ENCODE peak calls at places on chromosomes 2 and 18, in seven cellular contexts. O, I, X, N, E, H and F are unnamed samples. For H3K4me1, the result is how much of the 10 kb centered on the place peaks cover.

GRCh38 chr18:78607221-78607620 is 372.4 kb upstream of the SALL3 start:
- DNase-seq in O (no peak), I (no peak), X (no peak), N (no peak), E (no peak), H (no peak), F (no peak)

GRCh38 chr18:47253101-47253654 is 1.7 kb upstream of the SKOR2 start:
- DNase-seq in O (no peak), I (no peak), X (peak), N (no peak), E (no peak), H (no peak), F (no peak)

GRCh38 chr2:189526936-189527654 is 53.5 kb downstream of the SLC40A1 start:
- DNase-seq in O (no peak), I (no peak), X (no peak), N (no peak), E (no peak), H (no peak), F (no peak)

GRCh38 chr2:115549731-115550130 is 1107.3 kb downstream of the DPP10 start:
- DNase-seq in O (no peak), I (no peak), X (no peak), N (no peak), E (peak), H (no peak), F (no peak)

GRCh38 chr2:50564781-50565180 is 467.2 kb downstream of the NRXN1 start:
- DNase-seq in O (no peak), I (no peak), X (no peak), N (no peak), E (no peak), H (no peak), F (no peak)

GRCh38 chr2:138090330-138090729 is 126.1 kb downstream of the HNMT start:
- DNase-seq in O (no peak), I (peak), X (no peak), N (no peak), E (peak), H (peak), F (peak)

GRCh38 chr18:14916181-14916580 is 168.2 kb downstream of the ANKRD30B start:
- DNase-seq in O (no peak), I (no peak), X (no peak), N (no peak), E (no peak), H (no peak), F (no peak)

GRCh38 chr2:46462936-46463335 is 16.4 kb upstream of the TMEM247 start:
- DNase-seq in O (no peak), I (no peak), X (no peak), N (no peak), E (no peak), H (no peak), F (peak)

GRCh38 chr18:24446953-24447537 is 13.4 kb upstream of the HRH4 start:
- DNase-seq in O (no peak), I (no peak), X (no peak), N (no peak), E (no peak), H (no peak), F (peak)

GRCh38 chr2:115910270-115910669 is 1467.8 kb downstream of the DPP10 start:
- DNase-seq in O (no peak), I (no peak), X (peak), N (no peak), E (peak), H (no peak), F (no peak)

GRCh38 chr2:223222397-223222796 is 170.4 kb downstream of the KCNE4 start:
- DNase-seq in O (no peak), I (peak), X (no peak), N (no peak), E (no peak), H (no peak), F (peak)

GRCh38 chr18:13159579-13159978 is 59.0 kb upstream of the LDLRAD4 start:
- DNase-seq in O (no peak), I (peak), X (peak), N (no peak), E (peak), H (no peak), F (peak)

GRCh38 chr2:63814114-63814513 is 27.6 kb upstream of the UGP2 start:
- DNase-seq in O (no peak), I (peak), X (no peak), N (no peak), E (no peak), H (no peak), F (no peak)

GRCh38 chr18:47993409-47993808 is 63.0 kb upstream of the SMAD2 start:
- DNase-seq in O (no peak), I (no peak), X (no peak), N (no peak), E (peak), H (no peak), F (no peak)

GRCh38 chr2:119704670-119705120 is 25.7 kb downstream of the TMEM177 start:
- DNase-seq in O (no peak), I (no peak), X (no peak), N (no peak), E (no peak), H (no peak), F (no peak)

GRCh38 chr2:180694445-180695421 is 285.7 kb upstream of the UBE2E3 start:
- DNase-seq in O (no peak), I (no peak), X (no peak), N (no peak), E (no peak), H (no peak), F (peak)
- H3K4me3 ChIP-seq in O (no peak), I (no peak), X (no peak), N (no peak), E (no peak), H (no peak), F (peak)

GRCh38 chr2:105741617-105742016 is 3.1 kb upstream of the NCK2 start:
- DNase-seq in O (no peak), I (no peak), X (no peak), N (no peak), E (no peak), H (no peak), F (no peak)

GRCh38 chr2:105738658-105739051 is 6.1 kb upstream of the NCK2 start:
- DNase-seq in O (no peak), I (no peak), X (no peak), N (no peak), E (no peak), H (no peak), F (no peak)

GRCh38 chr2:105741216-105741615 is 3.5 kb upstream of the NCK2 start:
- DNase-seq in O (no peak), I (no peak), X (no peak), N (no peak), E (no peak), H (no peak), F (no peak)

GRCh38 chr2:105739408-105739807 is 5.3 kb upstream of the NCK2 start:
- DNase-seq in O (no peak), I (no peak), X (no peak), N (no peak), E (no peak), H (no peak), F (no peak)

GRCh38 chr2:105739944-105740734 is 4.6 kb upstream of the NCK2 start:
- DNase-seq in O (no peak), I (no peak), X (no peak), N (no peak), E (no peak), H (no peak), F (no peak)
- H3K4me1 ChIP-seq in O (under half), I (under half), X (under half), N (under half), E (under half), H (under half), F (under half)

GRCh38 chr2:27891820-27892105 is 1.2 kb downstream of the BABAM2 start:
- DNase-seq in O (no peak), I (no peak), X (no peak), N (no peak), E (no peak), H (no peak), F (peak)
- H3K4me3 ChIP-seq in O (no peak), I (no peak), X (no peak), N (peak), E (no peak), H (no peak), F (peak)

DNA sequence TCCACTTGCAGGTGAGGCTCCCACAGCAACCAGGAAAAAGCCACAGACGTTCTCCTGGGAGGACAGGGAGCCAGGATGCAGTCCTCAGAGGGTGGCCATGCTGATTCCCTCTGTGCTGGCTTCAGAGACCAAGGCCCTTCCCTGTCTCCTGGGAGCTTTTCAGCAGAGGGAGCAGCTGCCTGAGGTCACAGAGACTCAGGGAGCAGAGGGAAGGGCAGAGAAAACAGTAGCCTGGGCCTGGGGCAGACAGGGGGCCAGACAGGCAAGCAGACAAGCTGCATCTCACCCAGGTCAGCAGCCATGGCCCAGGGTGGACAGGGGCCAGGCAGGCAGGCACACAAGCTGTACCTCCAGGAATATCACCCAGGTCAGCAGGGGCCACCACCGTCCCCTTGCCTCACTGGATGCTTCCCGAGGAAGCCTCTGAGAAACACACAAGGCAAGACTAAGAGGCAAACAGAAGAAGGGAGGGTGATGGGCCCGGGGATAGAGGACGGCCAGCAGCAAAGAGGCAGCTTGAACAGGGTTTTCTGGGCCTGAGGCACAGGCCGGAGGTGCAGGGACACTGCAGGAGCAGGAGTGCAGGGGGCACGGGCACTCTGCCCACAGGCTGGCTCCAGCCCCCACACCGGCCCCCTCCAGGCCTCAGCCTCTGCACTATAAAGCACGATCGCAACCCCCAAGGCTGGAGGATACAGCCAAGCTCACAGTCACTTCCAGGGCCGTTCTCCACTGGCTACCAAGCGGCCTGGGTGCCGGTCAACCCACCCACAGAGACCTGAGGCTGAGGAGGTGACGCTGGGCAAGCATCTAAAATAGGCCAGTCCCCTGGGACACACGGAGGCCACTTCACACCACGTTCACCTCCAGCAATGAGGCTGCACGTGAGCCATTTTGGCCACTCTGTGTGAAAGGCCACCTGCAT is 6.1 kb downstream of the SLC66A2 start:
- DNase-seq in O (no peak), I (no peak), X (no peak), N (no peak), E (no peak), H (peak), F (no peak)
- H3K4me1 ChIP-seq in O (half or more), I (under half), X (under half), N (under half), E (under half), H (under half), F (half or more)

GRCh38 chr2:69789762-69790600 is 39.5 kb upstream of the GMCL1 start:
- DNase-seq in O (no peak), I (no peak), X (no peak), N (no peak), E (peak), H (no peak), F (peak)
- H3K4me3 ChIP-seq in O (no peak), I (no peak), X (no peak), N (peak), E (no peak), H (no peak), F (peak)

DNA sequence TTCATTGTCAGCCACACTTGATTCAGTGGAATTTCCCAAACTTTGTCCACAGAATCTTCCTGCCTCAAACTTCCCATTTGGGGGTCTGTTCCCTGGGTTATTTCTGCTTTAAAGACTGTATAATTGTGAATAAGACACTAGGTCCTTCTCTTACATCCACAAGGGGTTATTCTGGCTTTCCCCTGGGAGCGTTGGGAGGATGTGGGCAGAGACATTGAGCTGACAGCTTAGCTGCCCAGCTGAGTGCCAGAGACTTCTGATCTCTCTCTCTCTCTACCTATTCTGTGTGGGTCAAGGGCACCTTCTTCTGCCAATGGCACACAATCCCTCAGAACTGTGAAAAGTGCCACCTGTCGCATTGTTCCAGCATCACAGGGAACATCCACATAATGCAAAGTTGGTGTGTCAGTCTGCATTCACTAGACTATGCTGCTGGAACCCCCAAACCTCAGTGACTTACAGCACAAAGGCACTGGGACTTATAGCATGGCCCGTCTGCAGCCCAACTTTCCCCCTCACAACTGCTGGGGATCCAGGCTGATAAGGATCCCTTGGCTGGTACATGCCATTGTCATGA is 19.8 kb upstream of the NRP2 start:
- DNase-seq in O (no peak), I (no peak), X (no peak), N (no peak), E (no peak), H (no peak), F (no peak)
- H3K4me1 ChIP-seq in O (under half), I (under half), X (under half), N (under half), E (under half), H (under half), F (under half)